ENCODE peak calls at places on chromosomes 11 and 22, in six cellular contexts. H is amygdala, Q is stomach, U is activated T-cell treated with anti-CD3 and anti-CD28 coated beads for 4 hours, A is neural crest cell, Z is HEK293T. C is an unnamed sample.

GRCh38 chr11:72983560-72983959 is 158.6 kb downstream of the FCHSD2 start:
- DNase-seq in H (no peak), Q (no peak), U (no peak), A (no peak), Z (no peak), C (no peak)

GRCh38 chr22:48581206-48581766 is 1246.4 kb downstream of the BRD1 start:
- DNase-seq in H (no peak), Q (no peak), U (no peak), A (no peak), Z (no peak), C (peak; percentile 16)

GRCh38 chr11:17846852-17847453 is 112.4 kb downstream of the KCNC1 start:
- DNase-seq in H (no peak), Q (no peak), U (no peak), A (no peak), Z (peak; percentile 9), C (peak; percentile 23)

GRCh38 chr22:29903371-29903770 is 20.4 kb downstream of the MTMR3 start:
- DNase-seq in H (no peak), Q (no peak), U (no peak), A (no peak), Z (no peak), C (no peak)

GRCh38 chr11:110409174-110409573 is 20.6 kb upstream of the FDX1 start:
- DNase-seq in H (no peak), Q (no peak), U (no peak), A (no peak), Z (no peak), C (no peak)

GRCh38 chr22:50274311-50274710 is 4.1 kb upstream of the MAPK11 start:
- DNase-seq in H (no peak), Q (peak; percentile 66), U (no peak), A (no peak), Z (peak; percentile 63), C (peak; percentile 62)

GRCh38 chr11:71500601-71501021 is 26.5 kb upstream of the KRTAP5-7 start:
- DNase-seq in H (peak; percentile 52), Q (peak; percentile 30), U (no peak), A (no peak), Z (no peak), C (no peak)

GRCh38 chr11:57237204-57237681 is at the start of gene APLNR:
- DNase-seq in H (no peak), Q (no peak), U (no peak), A (no peak), Z (no peak), C (no peak)

GRCh38 chr11:95014184-95014821 is 10.8 kb upstream of the KDM4E start:
- DNase-seq in H (no peak), Q (no peak), U (no peak), A (no peak), Z (no peak), C (no peak)

GRCh38 chr11:125370561-125371389 is 125.3 kb downstream of the FEZ1 start:
- DNase-seq in H (no peak), Q (no peak), U (no peak), A (no peak), Z (no peak), C (no peak)

GRCh38 chr11:81218440-81218839 is 1515.2 kb downstream of the FAM181B start:
- DNase-seq in H (no peak), Q (no peak), U (no peak), A (no peak), Z (no peak), C (no peak)

GRCh38 chr11:15178214-15178613 is 63.5 kb downstream of the INSC start:
- DNase-seq in H (no peak), Q (no peak), U (no peak), A (no peak), Z (no peak), C (no peak)

GRCh38 chr11:70038034-70038834 is 39.9 kb upstream of the ANO1 start:
- DNase-seq in H (no peak), Q (peak; percentile 2), U (no peak), A (no peak), Z (no peak), C (no peak)

GRCh38 chr11:128711136-128711535 is 17.3 kb downstream of the FLI1 start:
- DNase-seq in H (no peak), Q (no peak), U (no peak), A (no peak), Z (no peak), C (no peak)

GRCh38 chr11:28337701-28338100 is 229.5 kb downstream of the METTL15 start:
- DNase-seq in H (no peak), Q (no peak), U (no peak), A (no peak), Z (no peak), C (no peak)

GRCh38 chr11:2204361-2205213 is 33.0 kb upstream of the TH start:
- DNase-seq in H (no peak), Q (no peak), U (no peak), A (no peak), Z (no peak), C (no peak)

GRCh38 chr11:71372693-71373657 is 75.2 kb downstream of the DHCR7 start:
- DNase-seq in H (no peak), Q (no peak), U (no peak), A (no peak), Z (no peak), C (no peak)